ENCODE peak calls at places on chromosomes 13 and 19, in six cellular contexts. R is gastrocnemius medialis, L is fibroblast of lung, E is endothelial cell of umbilical vein, W is sigmoid colon, K is neuronal stem cell. N is an unnamed sample.

GRCh38 chr19:13007292-13008045 is 12.2 kb downstream of the NFIX start:
- DNase-seq in R (peak; percentile 90), K (no peak), L (peak; percentile 44), W (peak; percentile 91), E (no peak), N (no peak)

GRCh38 chr13:97313481-97313880 is 91.3 kb downstream of the MBNL2 start:
- DNase-seq in K (no peak), W (no peak), R (no peak), E (no peak), L (no peak), N (no peak)

GRCh38 chr13:90950134-90950533 is 397.4 kb upstream of the MIR17HG start:
- DNase-seq in K (no peak), R (no peak), W (no peak), E (no peak), L (no peak), N (no peak)

GRCh38 chr13:114258589-114258988 is 22.8 kb upstream of the UPF3A start:
- DNase-seq in L (no peak), W (no peak), E (no peak), K (no peak), R (no peak), N (no peak)

GRCh38 chr13:36006895-36007294 is 124.3 kb downstream of the DCLK1 start:
- DNase-seq in L (no peak), W (no peak), K (no peak), R (no peak), E (no peak), N (no peak)

GRCh38 chr13:44765076-44765475 is 188.9 kb upstream of the TSC22D1 start:
- DNase-seq in E (no peak), K (peak; percentile 38), W (no peak), L (no peak), R (no peak), N (no peak)

GRCh38 chr13:35378939-35379338 is 97.5 kb downstream of the MAB21L1 start:
- DNase-seq in W (no peak), R (no peak), K (no peak), E (peak; percentile 38), L (peak; percentile 8), N (no peak)

GRCh38 chr19:48424694-48425219 is 21.0 kb upstream of the GRWD1 start:
- DNase-seq in L (peak; percentile 39), E (peak; percentile 88), K (no peak), R (no peak), W (no peak), N (no peak)

GRCh38 chr19:36106441-36106840 is 4.5 kb upstream of the OVOL3 start:
- DNase-seq in E (no peak), W (no peak), L (no peak), K (no peak), R (no peak), N (no peak)

GRCh38 chr13:40388617-40389016 is 277.8 kb downstream of the FOXO1 start:
- DNase-seq in K (no peak), L (no peak), W (peak; percentile 62), R (peak; percentile 48), E (no peak), N (no peak)

GRCh38 chr13:51814825-51815650 is 11.1 kb upstream of the DHRS12 start:
- DNase-seq in R (peak; percentile 51), L (peak; percentile 60), E (peak; percentile 63), K (peak; percentile 61), W (peak; percentile 78), N (no peak)

GRCh38 chr13:105972811-105973590 is 562.5 kb downstream of the EFNB2 start:
- DNase-seq in W (no peak), E (no peak), L (no peak), K (no peak), R (no peak), N (no peak)

GRCh38 chr19:47471733-47472457 is at the start of gene SLC8A2:
- DNase-seq in R (no peak), K (peak; percentile 94), E (peak; percentile 46), W (peak; percentile 93), L (peak; percentile 74), N (peak; percentile 84)

GRCh38 chr13:111502957-111503356 is 182.5 kb downstream of the TEX29 start:
- DNase-seq in E (no peak), R (no peak), W (no peak), L (no peak), K (no peak), N (peak; percentile 37)

GRCh38 chr19:33697766-33698165 is 76.0 kb downstream of the CHST8 start:
- DNase-seq in L (no peak), R (no peak), W (no peak), E (no peak), K (no peak), N (no peak)

GRCh38 chr13:22594041-22594440 is 586.7 kb upstream of the SGCG start:
- DNase-seq in E (no peak), R (no peak), W (no peak), K (no peak), L (no peak), N (no peak)

GRCh38 chr13:73222627-73223026 is 163.8 kb downstream of the KLF5 start:
- DNase-seq in E (no peak), K (no peak), W (no peak), R (no peak), L (no peak), N (no peak)

GRCh38 chr19:46191972-46192371 is 37.6 kb upstream of the IGFL1 start:
- DNase-seq in K (no peak), E (no peak), W (no peak), L (no peak), R (no peak), N (no peak)
- H3K27ac ChIP-seq in K (no peak overlapping the region), E (no peak overlapping the region), W (no peak overlapping the region), L (no peak overlapping the region), R (no peak overlapping the region), N (no peak overlapping the region)

DNA sequence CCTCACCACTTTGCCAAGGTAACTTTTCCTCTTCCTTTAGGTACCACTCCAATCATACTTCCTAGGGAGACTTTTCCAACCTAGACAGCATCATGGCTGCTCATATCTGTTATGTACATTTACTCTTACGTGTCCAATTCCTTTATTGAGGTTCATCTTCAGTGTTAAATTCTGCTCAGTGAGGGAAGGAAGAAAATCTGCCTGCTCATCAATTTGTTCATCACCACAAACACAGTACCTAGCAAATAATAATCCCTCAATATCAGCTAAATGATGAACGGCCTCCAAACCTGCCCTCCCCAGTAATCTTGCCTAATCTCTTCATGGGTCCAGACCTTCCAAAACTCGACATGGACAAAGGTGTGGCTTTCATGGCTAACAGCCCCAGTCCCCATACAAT is 380.8 kb downstream of the KCTD12 start:
- DNase-seq in K (no peak), W (no peak), R (no peak), L (no peak), E (no peak), N (no peak)
- H3K9me3 ChIP-seq in K (no peaks in the 10 kb centered on the region), W (no peaks in the 10 kb centered on the region), R (no peaks in the 10 kb centered on the region), L (no peaks in the 10 kb centered on the region), E (no peaks in the 10 kb centered on the region), N (no peaks in the 10 kb centered on the region)

GRCh38 chr19:19651076-19651475 is 7.6 kb upstream of the GMIP start:
- DNase-seq in W (no peak), L (no peak), E (no peak), R (no peak), K (no peak), N (no peak)

GRCh38 chr19:19652482-19653295 is 9.2 kb upstream of the GMIP start:
- DNase-seq in W (no peak), E (no peak), L (no peak), K (no peak), R (no peak), N (no peak)

GRCh38 chr19:19649159-19649558 is 5.7 kb upstream of the GMIP start:
- DNase-seq in L (no peak), K (no peak), E (no peak), W (no peak), R (no peak), N (no peak)

GRCh38 chr19:19649580-19649995 is 6.1 kb upstream of the GMIP start:
- DNase-seq in E (no peak), W (no peak), K (no peak), R (no peak), L (no peak), N (no peak)

GRCh38 chr19:19650331-19650730 is 6.9 kb upstream of the GMIP start:
- DNase-seq in K (no peak), L (no peak), E (no peak), R (peak; percentile 52), W (no peak), N (no peak)
- H3K36me3 ChIP-seq in K (peaks cover 69% of the 10 kb centered on the region), L (peaks cover 52% of the 10 kb centered on the region), E (peaks cover 2% of the 10 kb centered on the region), R (peaks cover 92% of the 10 kb centered on the region), W (peaks cover 99% of the 10 kb centered on the region), N (peaks cover 63% of the 10 kb centered on the region)

DNA sequence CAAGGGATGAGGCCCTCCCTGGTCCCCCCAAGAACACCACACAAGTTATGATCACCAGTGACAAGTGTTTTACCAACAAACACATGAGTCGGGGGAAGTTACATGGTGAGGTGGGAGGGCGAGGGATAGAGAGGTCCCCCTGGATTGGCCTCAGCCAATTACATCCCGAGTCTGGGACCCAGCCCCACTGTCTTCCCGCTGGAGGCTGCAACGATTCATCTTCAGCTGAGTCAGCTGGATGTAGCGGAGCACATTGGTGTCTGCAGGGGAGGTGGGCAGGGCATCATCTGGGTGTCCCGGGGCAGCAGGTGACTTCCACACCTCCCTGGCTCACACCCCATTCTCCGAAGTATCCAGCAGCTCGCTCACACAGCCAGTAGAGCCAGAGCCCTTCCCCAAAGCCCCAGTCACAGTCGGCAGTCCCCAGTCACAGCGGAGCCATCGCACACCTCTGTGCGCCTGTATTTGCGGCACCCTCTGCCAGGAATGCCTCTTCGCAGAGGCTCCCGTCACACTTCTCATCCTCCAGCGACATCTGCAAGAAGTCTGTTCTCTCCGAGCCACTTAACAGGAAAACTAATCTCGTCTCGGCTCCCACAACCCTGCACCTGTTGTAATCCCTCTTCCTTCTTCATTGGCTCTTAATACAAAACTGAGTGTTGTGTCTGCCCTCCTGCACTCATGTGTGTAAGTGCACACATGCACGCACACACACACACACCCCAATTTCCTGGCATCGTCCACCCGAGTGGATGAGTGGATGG is 2.0 kb downstream of the TTC9B start:
- DNase-seq in L (no peak), W (no peak), R (no peak), K (no peak), E (no peak), N (no peak)
- H3K27ac ChIP-seq in L (no peak overlapping the region), W (no peak overlapping the region), R (no peak overlapping the region), K (no peak overlapping the region), E (no peak overlapping the region), N (no peak overlapping the region)

DNA sequence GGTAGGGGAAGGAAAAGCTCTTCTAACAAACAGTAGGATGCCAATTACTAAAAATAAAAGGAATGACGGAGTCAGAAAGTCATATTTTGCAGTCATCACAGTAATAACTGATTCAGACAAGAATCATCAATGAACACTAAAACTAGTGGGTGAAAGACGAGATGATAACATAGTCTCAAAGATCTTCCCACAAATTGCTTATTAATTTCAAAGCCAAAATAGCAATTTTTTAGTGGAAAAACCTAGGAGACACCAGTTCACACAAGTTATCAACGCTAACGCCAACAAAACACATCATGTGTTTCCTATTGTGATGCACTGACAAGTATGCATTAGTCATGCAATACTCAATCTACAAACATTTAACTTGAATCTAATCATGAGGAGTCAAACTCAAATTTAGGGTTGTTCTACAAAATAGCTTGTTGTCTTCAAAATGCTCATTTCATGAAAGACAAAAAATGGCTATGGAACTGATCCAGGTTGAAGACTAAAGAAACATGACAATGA is 18.6 kb downstream of the ZNF233 start:
- DNase-seq in L (no peak), E (no peak), R (no peak), W (no peak), K (no peak), N (no peak)
- H3K9me3 ChIP-seq in L (no peaks in the 10 kb centered on the region), E (no peaks in the 10 kb centered on the region), R (peaks cover 31% of the 10 kb centered on the region), W (peaks cover 17% of the 10 kb centered on the region), K (peaks cover 33% of the 10 kb centered on the region), N (peaks cover 15% of the 10 kb centered on the region)

DNA sequence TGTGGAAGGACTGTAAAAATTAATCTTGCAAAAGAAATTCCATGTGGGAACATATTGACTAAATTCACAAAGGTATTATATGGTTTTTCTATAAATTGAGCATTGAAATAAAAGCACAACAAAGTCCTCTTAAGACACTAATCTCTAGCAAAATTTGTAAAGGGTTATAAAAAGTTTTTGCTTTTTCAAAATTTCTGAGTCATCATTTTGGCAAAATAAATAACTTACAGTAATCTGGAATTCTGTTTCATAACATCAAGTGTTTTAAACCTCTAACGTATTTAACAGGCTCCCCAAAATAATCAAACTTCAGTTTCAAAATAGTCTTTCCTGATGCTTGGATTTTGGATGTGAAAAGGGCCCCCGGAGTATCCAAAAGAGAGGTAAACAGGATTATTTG is 26.0 kb downstream of the MED4 start:
- DNase-seq in W (no peak), R (no peak), E (no peak), L (peak; percentile 5), K (no peak), N (no peak)
- H3K36me3 ChIP-seq in W (peaks cover 77% of the 10 kb centered on the region), R (peaks cover 81% of the 10 kb centered on the region), E (peaks cover 14% of the 10 kb centered on the region), L (peaks cover 6% of the 10 kb centered on the region), K (peaks cover 25% of the 10 kb centered on the region), N (peaks cover 28% of the 10 kb centered on the region)